ENCODE peak calls at places on chromosomes 3 and 15, in four cellular contexts. I is fibroblast of lung, M is EH, D is NCI-H2081. G is an unnamed sample.

GRCh38 chr15:89068325-89068784 is 19.9 kb upstream of the ABHD2 start:
- DNase-seq in I (peak), D (no peak), M (peak), G (no peak)

GRCh38 chr15:67745059-67745993 is 80.0 kb upstream of the SKOR1 start:
- DNase-seq in I (peak), D (no peak), M (peak), G (no peak)

GRCh38 chr3:1439395-1439794 is 346.6 kb downstream of the CNTN6 start:
- DNase-seq in M (no peak), I (no peak), D (no peak), G (no peak)

GRCh38 chr3:47515100-47515499 is 1.6 kb upstream of the ELP6 start:
- DNase-seq in D (no peak), I (no peak), M (no peak), G (no peak)

GRCh38 chr15:75032391-75032790 is 9.0 kb downstream of the PPCDC start:
- DNase-seq in I (no peak), M (no peak), D (no peak), G (no peak)

GRCh38 chr3:129599607-129600006 is 6.9 kb downstream of the PLXND1 start:
- DNase-seq in M (peak), I (peak), D (no peak), G (no peak)

GRCh38 chr3:122789585-122790273 is 3.9 kb downstream of the HSPBAP1 start:
- DNase-seq in D (no peak), M (no peak), I (no peak), G (no peak)

GRCh38 chr3:10017636-10018292 is 8.5 kb upstream of the FANCD2 start:
- DNase-seq in D (no peak), I (peak), M (peak), G (no peak)

GRCh38 chr3:125039041-125039896 is 16.5 kb downstream of the HEG1 start:
- DNase-seq in I (no peak), D (no peak), M (no peak), G (no peak)

GRCh38 chr15:29534378-29534777 is 264.8 kb upstream of the NSMCE3 start:
- DNase-seq in M (peak), I (no peak), D (no peak), G (no peak)

GRCh38 chr3:159252772-159253384 is 451.0 kb downstream of the MFSD1 start:
- DNase-seq in D (peak), M (peak), I (peak), G (no peak)

GRCh38 chr3:100277255-100277800 is 16.5 kb downstream of the TBC1D23 start:
- DNase-seq in I (no peak), M (no peak), D (peak), G (no peak)

GRCh38 chr3:31911643-31912042 is 69.4 kb downstream of the OSBPL10 start:
- DNase-seq in D (no peak), I (peak), M (no peak), G (no peak)

GRCh38 chr3:185824467-185825378 is at the start of gene IGF2BP2:
- DNase-seq in M (peak), I (peak), D (peak), G (peak)

GRCh38 chr15:70401709-70402108 is 304.0 kb upstream of the TLE3 start:
- DNase-seq in I (no peak), D (no peak), M (no peak), G (no peak)

GRCh38 chr3:147113293-147114045 is 292.9 kb downstream of the ZIC4 start:
- DNase-seq in M (peak), D (no peak), I (peak), G (no peak)

GRCh38 chr15:95742836-95743235 is 587.7 kb upstream of the NR2F2 start:
- DNase-seq in D (no peak), M (peak), I (no peak), G (no peak)

GRCh38 chr15:47582283-47582682 is 135.0 kb upstream of the SEMA6D start:
- DNase-seq in M (no peak), D (no peak), I (no peak), G (no peak)

GRCh38 chr15:48671381-48672022 is 26.0 kb upstream of the FBN1 start:
- DNase-seq in I (peak), D (no peak), M (peak), G (peak)

GRCh38 chr15:99564221-99565030 is 1.4 kb upstream of the MEF2A start:
- DNase-seq in D (no peak), M (peak), I (peak), G (no peak)

GRCh38 chr3:123405936-123406510 is 42.9 kb downstream of the ADCY5 start:
- DNase-seq in M (no peak), I (no peak), D (no peak), G (no peak)

GRCh38 chr3:175857666-175858270 is 998.6 kb downstream of the NAALADL2 start:
- DNase-seq in I (no peak), M (peak), D (no peak), G (no peak)

GRCh38 chr3:78839710-78840109 is 928.1 kb downstream of the ROBO1 start:
- DNase-seq in I (peak), D (no peak), M (peak), G (no peak)

GRCh38 chr3:165642761-165643432 is 194.3 kb downstream of the BCHE start:
- DNase-seq in M (peak), D (peak), I (peak), G (no peak)

GRCh38 chr3:102528727-102529126 is 93.9 kb downstream of the ZPLD1 start:
- DNase-seq in I (no peak), M (no peak), D (no peak), G (no peak)

GRCh38 chr3:27219127-27219860 is 149.9 kb downstream of the NEK10 start:
- DNase-seq in I (no peak), M (peak), D (no peak), G (peak)

GRCh38 chr3:37605754-37606153 is 255.9 kb upstream of the CTDSPL start:
- DNase-seq in M (no peak), D (no peak), I (no peak), G (no peak)

GRCh38 chr3:58161435-58162398 is 49.1 kb downstream of the DNASE1L3 start:
- DNase-seq in D (no peak), I (peak), M (peak), G (peak)

GRCh38 chr3:25817107-25817506 is 27.2 kb downstream of the OXSM start:
- DNase-seq in I (no peak), M (no peak), D (no peak), G (no peak)

GRCh38 chr3:57757642-57758297 is 1.7 kb downstream of the SLMAP start:
- DNase-seq in D (no peak), I (peak), M (peak), G (no peak)

GRCh38 chr3:174614046-174614445 is 245.1 kb upstream of the NAALADL2 start:
- DNase-seq in D (peak), M (peak), I (no peak), G (no peak)

GRCh38 chr15:101439920-101440319 is 49.6 kb downstream of the PCSK6 start:
- DNase-seq in I (peak), D (no peak), M (peak), G (no peak)

GRCh38 chr15:42034628-42035177 is 13.9 kb upstream of the PLA2G4E start:
- DNase-seq in D (no peak), M (no peak), I (no peak), G (no peak)

GRCh38 chr3:66195347-66195783 is 25.4 kb upstream of the SLC25A26 start:
- DNase-seq in M (peak), I (peak), D (peak), G (peak)

GRCh38 chr15:58924326-58924725 is 9.2 kb downstream of the SLTM start:
- DNase-seq in D (no peak), I (peak), M (peak), G (no peak)

GRCh38 chr15:59260090-59260489 is 53.4 kb downstream of the LDHAL6B start:
- DNase-seq in I (no peak), M (no peak), D (no peak), G (peak)

GRCh38 chr3:184710870-184711365 is 946 bp downstream of the MAGEF1 start:
- DNase-seq in D (no peak), M (peak), I (peak), G (no peak)

GRCh38 chr3:66394261-66395249 is 106.3 kb downstream of the LRIG1 start:
- DNase-seq in M (peak), D (no peak), I (no peak), G (no peak)

GRCh38 chr15:89171136-89172072 is 50.0 kb downstream of the RLBP1 start:
- DNase-seq in I (peak), D (peak), M (peak), G (no peak)